ENCODE peak calls at places on chromosomes 3 and 15, in nine cellular contexts. A is activated naive CD4-positive, alpha-beta T cell; S is NCI-H1092 treated with DMSO at 0.1 percent for 48 hours; W is dermis microvascular lymphatic vessel endothelial cell; F is stimulated activated CD8-positive, alpha-beta memory T cell treated with anti-CD3 and anti-CD28 coated beads, Interleukin-2, amount 100 ng/mL, for 48 hours; O is iPS DF 6.9; Q is ecto neural progenitor cell; K is heart left ventricle; P is pulmonary artery endothelial cell. G is an unnamed sample.

GRCh38 chr3:24640330-24640877 is 145.8 kb upstream of the THRB start:
- DNase-seq in W (peak; percentile 49), Q (no peak), O (no peak), F (no peak), K (no peak), A (no peak), S (peak; percentile 33), P (peak; percentile 3), G (no peak)

GRCh38 chr3:183202004-183202722 is 39.6 kb upstream of the LAMP3 start:
- DNase-seq in F (no peak), Q (no peak), S (no peak), O (no peak), P (no peak), A (no peak), W (no peak), K (no peak), G (no peak)

GRCh38 chr3:127015282-127016042 is 32.5 kb downstream of the PLXNA1 start:
- DNase-seq in Q (peak; percentile 73), P (no peak), O (no peak), A (no peak), S (no peak), K (no peak), F (no peak), W (no peak), G (no peak)

GRCh38 chr3:159499031-159499793 is 489.4 kb upstream of the IL12A start:
- DNase-seq in O (no peak), A (no peak), S (no peak), P (no peak), W (no peak), Q (no peak), F (no peak), K (no peak), G (no peak)

GRCh38 chr15:56496635-56497034 is 31.7 kb upstream of the MNS1 start:
- DNase-seq in F (no peak), A (no peak), W (peak; percentile 68), O (peak; percentile 35), P (peak; percentile 49), K (no peak), Q (no peak), S (peak; percentile 60), G (no peak)

GRCh38 chr3:159169828-159170227 is 368.0 kb downstream of the MFSD1 start:
- DNase-seq in O (no peak), K (no peak), Q (no peak), S (no peak), A (no peak), W (no peak), F (no peak), P (peak; percentile 75), G (no peak)

GRCh38 chr3:111737712-111738097 is 121.4 kb upstream of the PHLDB2 start:
- DNase-seq in S (no peak), W (no peak), O (no peak), F (no peak), P (no peak), Q (no peak), A (no peak), K (no peak), G (no peak)

GRCh38 chr3:195421410-195421809 is 21.4 kb downstream of the ACAP2 start:
- DNase-seq in W (no peak), K (no peak), P (no peak), Q (no peak), S (no peak), A (no peak), F (no peak), O (no peak), G (no peak)

GRCh38 chr3:76497636-76498035 is 542.3 kb upstream of the ROBO2 start:
- DNase-seq in O (peak; percentile 58), F (no peak), A (no peak), K (no peak), Q (no peak), P (no peak), W (no peak), S (no peak), G (no peak)

GRCh38 chr3:57100046-57100695 is 39.7 kb downstream of the SPATA12 start:
- DNase-seq in A (peak; percentile 12), P (peak; percentile 15), S (peak; percentile 32), O (no peak), Q (peak; percentile 63), F (peak; percentile 46), K (no peak), W (peak; percentile 56), G (peak; percentile 54)

GRCh38 chr3:12131351-12131750 is 27.4 kb downstream of the TIMP4 start:
- DNase-seq in F (no peak), W (no peak), O (no peak), A (no peak), P (no peak), Q (no peak), K (no peak), S (no peak), G (no peak)

GRCh38 chr3:122357828-122358617 is 25.0 kb downstream of the MIX23 start:
- DNase-seq in P (no peak), A (no peak), S (no peak), Q (no peak), W (no peak), F (no peak), K (no peak), O (no peak), G (no peak)

GRCh38 chr15:90960316-90961091 is 5.8 kb downstream of the RCCD1 start:
- DNase-seq in O (no peak), P (no peak), K (no peak), Q (no peak), F (no peak), W (no peak), A (no peak), S (no peak), G (no peak)

GRCh38 chr3:127422663-127423375 is 135.0 kb upstream of the PRR20G start:
- DNase-seq in A (no peak), F (no peak), W (no peak), S (no peak), O (no peak), Q (peak; percentile 52), K (no peak), P (no peak), G (no peak)

GRCh38 chr3:47578119-47578630 is 490 bp downstream of the CSPG5 start:
- DNase-seq in W (no peak), A (peak; percentile 9), F (no peak), P (no peak), O (no peak), S (peak; percentile 11), K (peak; percentile 68), Q (peak; percentile 82), G (no peak)

GRCh38 chr3:14602804-14603644 is 48.5 kb upstream of the CCDC174 start:
- DNase-seq in K (no peak), F (no peak), A (no peak), S (no peak), W (no peak), Q (peak; percentile 63), O (no peak), P (no peak), G (no peak)

GRCh38 chr3:107222927-107223326 is 154.3 kb upstream of the CCDC54 start:
- DNase-seq in F (no peak), S (no peak), O (no peak), W (no peak), Q (no peak), A (no peak), P (no peak), K (no peak), G (no peak)

GRCh38 chr15:47027322-47027946 is 689.9 kb upstream of the SEMA6D start:
- DNase-seq in S (peak; percentile 13), O (peak; percentile 11), K (no peak), Q (no peak), P (no peak), F (no peak), A (no peak), W (no peak), G (no peak)

GRCh38 chr3:142424754-142425153 is 23.1 kb downstream of the XRN1 start:
- DNase-seq in A (no peak), F (no peak), S (no peak), Q (no peak), P (no peak), K (no peak), W (no peak), O (no peak), G (no peak)

GRCh38 chr3:169526246-169526645 is 137.3 kb downstream of the MECOM start:
- DNase-seq in A (no peak), Q (no peak), P (no peak), W (no peak), S (no peak), K (no peak), O (no peak), F (no peak), G (no peak)

GRCh38 chr15:71448688-71449114 is 333.4 kb downstream of the THSD4 start:
- DNase-seq in O (peak; percentile 60), F (no peak), W (peak; percentile 54), K (no peak), Q (peak; percentile 65), P (peak; percentile 43), S (peak; percentile 33), A (no peak), G (no peak)

GRCh38 chr3:46998121-46998851 is 18.8 kb downstream of the NBEAL2 start:
- DNase-seq in O (no peak), S (peak; percentile 13), W (peak; percentile 42), F (peak; percentile 67), A (peak; percentile 12), Q (peak; percentile 85), P (no peak), K (peak; percentile 89), G (peak; percentile 48)

GRCh38 chr15:73599934-73600333 is 33.3 kb downstream of the NPTN start:
- DNase-seq in Q (no peak), W (no peak), A (no peak), S (no peak), O (no peak), P (no peak), F (no peak), K (no peak), G (no peak)

GRCh38 chr3:95341314-95341713 is 1278.5 kb downstream of the NSUN3 start:
- DNase-seq in O (no peak), K (no peak), F (no peak), A (no peak), S (no peak), Q (no peak), W (no peak), P (no peak), G (no peak)

GRCh38 chr15:52789601-52790165 is 453 bp downstream of the ONECUT1 start:
- DNase-seq in O (no peak), A (no peak), F (no peak), W (no peak), P (no peak), K (no peak), Q (peak; percentile 66), S (peak; percentile 41), G (no peak)

GRCh38 chr15:93179072-93179471 is 90.1 kb upstream of the RGMA start:
- DNase-seq in Q (no peak), S (no peak), W (no peak), P (no peak), A (no peak), O (no peak), F (no peak), K (no peak), G (no peak)

GRCh38 chr15:85831415-85832113 is 36.8 kb upstream of the KLHL25 start:
- DNase-seq in O (peak; percentile 33), W (peak; percentile 36), S (peak; percentile 9), A (no peak), Q (peak; percentile 74), F (peak; percentile 14), K (no peak), P (no peak), G (peak; percentile 39)

GRCh38 chr3:38738630-38739395 is 77.2 kb downstream of the SCN10A start:
- DNase-seq in Q (peak; percentile 81), W (peak; percentile 27), P (no peak), S (peak; percentile 6), O (peak; percentile 63), A (no peak), F (peak; percentile 23), K (no peak), G (no peak)

GRCh38 chr3:106332884-106333283 is 464.1 kb upstream of the CBLB start:
- DNase-seq in K (no peak), O (no peak), S (no peak), A (no peak), F (peak; percentile 44), P (no peak), W (no peak), Q (no peak), G (no peak)

GRCh38 chr3:131363275-131363674 is 18.3 kb upstream of the NUDT16 start:
- DNase-seq in W (no peak), S (no peak), P (no peak), Q (no peak), K (no peak), F (no peak), A (no peak), O (no peak), G (no peak)

GRCh38 chr3:52530918-52531635 is 2.6 kb downstream of the NT5DC2 start:
- DNase-seq in W (no peak), S (no peak), Q (peak; percentile 42), P (no peak), O (no peak), A (no peak), F (no peak), K (peak; percentile 82), G (no peak)